ENCODE peak calls at places on chromosome 22, in five cellular contexts. C, R, D, Q and H are unnamed samples.

GRCh38 chr22:25754527-25755202 is 12.7 kb downstream of the MYO18B start:
- DNase-seq in C (no peak), R (peak), D (no peak), Q (no peak), H (no peak)

GRCh38 chr22:22692707-22693530 is 48.5 kb downstream of the GGTLC2 start:
- DNase-seq in C (peak), R (peak), D (peak), Q (peak), H (peak)

GRCh38 chr22:23066200-23067022 is 3.9 kb upstream of the GNAZ start:
- DNase-seq in C (no peak), R (no peak), D (no peak), Q (no peak), H (no peak)

GRCh38 chr22:36871669-36872081 is 10.9 kb downstream of the NCF4 start:
- DNase-seq in C (no peak), R (peak), D (peak), Q (no peak), H (no peak)

GRCh38 chr22:49230194-49230577 is 597.5 kb downstream of the BRD1 start:
- DNase-seq in C (no peak), R (no peak), D (peak), Q (no peak), H (no peak)

GRCh38 chr22:41620646-41621098 is at the start of gene DESI1:
- DNase-seq in C (no peak), R (peak), D (no peak), Q (no peak), H (no peak)

GRCh38 chr22:45640941-45641621 is 30.6 kb upstream of the ATXN10 start:
- DNase-seq in C (no peak), R (no peak), D (no peak), Q (no peak), H (no peak)

GRCh38 chr22:19357270-19358105 is 66.0 kb upstream of the CLTCL1 start:
- DNase-seq in C (no peak), R (no peak), D (no peak), Q (no peak), H (no peak)

GRCh38 chr22:28435271-28435825 is 244.3 kb downstream of the TTC28 start:
- DNase-seq in C (peak), R (no peak), D (no peak), Q (no peak), H (no peak)

GRCh38 chr22:44698531-44699421 is 3.2 kb upstream of the PRR5 start:
- DNase-seq in C (no peak), R (no peak), D (peak), Q (no peak), H (no peak)